ENCODE peak calls at places on chromosomes 7 and 10, in five cellular contexts. V, T, X, A and N are unnamed samples.

GRCh38 chr10:126576336-126576735 is 94.2 kb downstream of the C10orf90 start:
- DNase-seq in V (no peak), T (peak; percentile 36), X (no peak), A (no peak), N (no peak)

GRCh38 chr7:12839508-12840153 is 152.2 kb downstream of the ARL4A start:
- DNase-seq in V (no peak), T (no peak), X (no peak), A (no peak), N (no peak)

GRCh38 chr7:129343099-129343700 is 91.0 kb upstream of the STRIP2 start:
- DNase-seq in V (no peak), T (peak; percentile 66), X (peak; percentile 51), A (no peak), N (no peak)

GRCh38 chr10:114545071-114545470 is 113.0 kb downstream of the ABLIM1 start:
- DNase-seq in V (no peak), T (no peak), X (no peak), A (no peak), N (no peak)

GRCh38 chr10:5291501-5292195 is 73.1 kb upstream of the UCN3 start:
- DNase-seq in V (peak; percentile 40), T (peak; percentile 90), X (peak; percentile 45), A (peak; percentile 72), N (no peak)

GRCh38 chr7:75688200-75689136 is 50.3 kb downstream of the HIP1 start:
- DNase-seq in V (peak; percentile 39), T (no peak), X (no peak), A (no peak), N (peak; percentile 76)

GRCh38 chr10:8042032-8042863 is 12.2 kb upstream of the GATA3 start:
- DNase-seq in V (no peak), T (no peak), X (no peak), A (no peak), N (no peak)

GRCh38 chr10:13795653-13796555 is 209.1 kb downstream of the PRPF18 start:
- DNase-seq in V (no peak), T (no peak), X (no peak), A (no peak), N (no peak)

GRCh38 chr10:110780704-110781103 is 91.0 kb upstream of the PDCD4 start:
- DNase-seq in V (peak; percentile 51), T (no peak), X (no peak), A (peak; percentile 90), N (no peak)

GRCh38 chr10:62732841-62733653 is 71.5 kb upstream of the ADO start:
- DNase-seq in V (no peak), T (peak; percentile 20), X (no peak), A (no peak), N (no peak)

GRCh38 chr7:865921-866320 is 10.4 kb upstream of the GET4 start:
- DNase-seq in V (no peak), T (no peak), X (no peak), A (no peak), N (no peak)

GRCh38 chr7:64951250-64951848 is 39.5 kb downstream of the ZNF117 start:
- DNase-seq in V (no peak), T (peak; percentile 74), X (peak; percentile 56), A (no peak), N (no peak)

GRCh38 chr7:102255916-102256315 is 30.8 kb upstream of the SH2B2 start:
- DNase-seq in V (no peak), T (no peak), X (no peak), A (no peak), N (peak; percentile 10)

GRCh38 chr10:71719464-71720303 is at the start of gene C10orf105:
- DNase-seq in V (no peak), T (no peak), X (no peak), A (no peak), N (no peak)

GRCh38 chr10:89163265-89163995 is 43.7 kb downstream of the CH25H start:
- DNase-seq in V (no peak), T (peak; percentile 47), X (peak; percentile 33), A (peak; percentile 38), N (peak; percentile 53)

GRCh38 chr10:52967806-52968795 is 195.5 kb upstream of the MBL2 start:
- DNase-seq in V (no peak), T (no peak), X (no peak), A (no peak), N (no peak)

GRCh38 chr7:81187768-81188167 is 268.9 kb upstream of the SEMA3C start:
- DNase-seq in V (no peak), T (no peak), X (no peak), A (no peak), N (no peak)

GRCh38 chr7:81186691-81187090 is 267.8 kb upstream of the SEMA3C start:
- DNase-seq in V (no peak), T (no peak), X (peak; percentile 28), A (no peak), N (no peak)

GRCh38 chr7:81181066-81181465 is 262.2 kb upstream of the SEMA3C start:
- DNase-seq in V (no peak), T (no peak), X (no peak), A (no peak), N (no peak)

GRCh38 chr7:81183326-81183725 is 264.5 kb upstream of the SEMA3C start:
- DNase-seq in V (no peak), T (no peak), X (no peak), A (no peak), N (no peak)

DNA sequence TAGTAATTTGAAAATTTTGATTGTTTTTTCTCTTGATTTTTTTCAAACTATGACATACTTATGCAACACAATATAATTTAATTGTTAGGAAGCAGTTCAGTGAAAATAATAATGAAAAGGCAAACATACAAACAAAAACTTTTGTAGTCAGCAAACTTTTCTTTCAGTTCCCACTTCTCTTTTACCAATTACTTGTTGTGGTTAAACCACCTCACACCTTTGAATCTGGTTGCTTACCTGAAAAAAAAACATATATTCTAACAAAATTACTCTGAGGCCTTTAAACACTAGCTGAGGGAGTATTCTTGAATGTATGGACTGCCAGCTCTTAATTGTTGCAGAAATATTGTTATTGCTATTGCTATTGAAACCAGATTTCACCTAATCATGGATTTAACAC is 266.2 kb upstream of the SEMA3C start:
- DNase-seq in V (no peak), T (no peak), X (no peak), A (no peak), N (no peak)
- H3K27ac ChIP-seq in V (no peak overlapping the region), T (no peak overlapping the region), X (no peak overlapping the region), A (no peak overlapping the region), N (no peak overlapping the region)

GRCh38 chr7:101245147-101245668 is 327 bp upstream of the FIS1 start:
- DNase-seq in V (no peak), T (no peak), X (no peak), A (no peak), N (no peak)

GRCh38 chr7:101248276-101248675 is 3.4 kb upstream of the FIS1 start:
- DNase-seq in V (no peak), T (no peak), X (no peak), A (no peak), N (no peak)

GRCh38 chr7:101243786-101244384 is 996 bp downstream of the FIS1 start:
- DNase-seq in V (peak; percentile 82), T (peak; percentile 20), X (no peak), A (peak; percentile 80), N (no peak)

GRCh38 chr7:101241015-101241363 is 3.4 kb upstream of the CLDN15 start:
- DNase-seq in V (no peak), T (peak; percentile 45), X (no peak), A (no peak), N (no peak)

GRCh38 chr7:101244385-101245146 is at the start of gene FIS1:
- DNase-seq in V (peak; percentile 95), T (peak; percentile 92), X (peak; percentile 86), A (peak; percentile 91), N (peak; percentile 98)
- TF ChIP-seq CTCF in V (peak; percentile 99), T (no peak), X (peak; percentile 96), A (peak; percentile 45), N (peak; percentile 84)

GRCh38 chr10:132957981-132958885 is 15.9 kb upstream of the CFAP46 start:
- DNase-seq in V (no peak), T (no peak), X (no peak), A (no peak), N (no peak)

GRCh38 chr10:132953428-132953827 is 11.1 kb upstream of the CFAP46 start:
- DNase-seq in V (no peak), T (no peak), X (no peak), A (no peak), N (no peak)

GRCh38 chr10:132957131-132957530 is 14.8 kb upstream of the CFAP46 start:
- DNase-seq in V (no peak), T (no peak), X (no peak), A (no peak), N (no peak)

GRCh38 chr10:132958886-132959295 is 16.5 kb upstream of the CFAP46 start:
- DNase-seq in V (no peak), T (no peak), X (no peak), A (no peak), N (peak; percentile 80)

GRCh38 chr10:132955479-132955878 is 13.1 kb upstream of the CFAP46 start:
- DNase-seq in V (no peak), T (no peak), X (no peak), A (no peak), N (no peak)
- H3K27ac ChIP-seq in V (no peak overlapping the region), T (no peak overlapping the region), X (no peak overlapping the region), A (no peak overlapping the region), N (no peak overlapping the region)

GRCh38 chr7:33093266-33093665 is 15.9 kb downstream of the RP9 start:
- DNase-seq in V (no peak), T (no peak), X (no peak), A (no peak), N (no peak)

GRCh38 chr7:33091111-33091531 is 18.1 kb downstream of the RP9 start:
- DNase-seq in V (no peak), T (peak; percentile 63), X (no peak), A (no peak), N (no peak)

GRCh38 chr7:33087858-33088257 is 21.3 kb downstream of the RP9 start:
- DNase-seq in V (no peak), T (peak; percentile 73), X (no peak), A (no peak), N (no peak)

GRCh38 chr7:33089142-33089541 is 20.1 kb downstream of the RP9 start:
- DNase-seq in V (no peak), T (no peak), X (no peak), A (no peak), N (no peak)

DNA sequence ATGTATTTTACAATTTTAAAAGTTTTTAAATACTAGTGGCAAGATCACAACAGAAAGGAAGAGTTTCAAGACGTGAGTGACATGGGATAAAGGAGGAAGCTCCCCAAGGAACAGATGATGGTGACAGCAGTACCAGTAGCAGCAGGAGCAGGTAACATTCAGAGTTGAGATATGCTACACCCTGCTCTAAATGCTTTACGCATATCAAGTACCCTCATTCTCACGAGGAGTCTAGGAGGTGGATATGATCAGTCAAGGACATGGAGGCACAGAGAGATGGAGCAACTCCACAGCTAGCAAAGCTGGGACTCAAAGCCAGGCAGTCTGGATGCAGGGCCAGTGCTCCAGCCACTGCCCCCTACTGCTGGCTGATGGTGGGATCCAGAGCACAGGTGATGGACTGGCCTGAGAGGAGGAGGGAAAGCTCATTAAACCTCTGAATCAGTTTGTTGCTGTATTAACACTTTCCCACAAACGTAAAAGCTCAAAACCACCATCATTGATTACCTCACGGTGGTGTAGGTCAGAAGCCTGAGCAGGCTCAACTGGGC is 17.5 kb downstream of the RP9 start:
- DNase-seq in V (no peak), T (no peak), X (no peak), A (no peak), N (no peak)
- TF ChIP-seq CTCF in V (no peak), T (no peak), X (no peak), A (no peak), N (no peak)